ENCODE peak calls at places on chromosomes 11 and 22, in eight cellular contexts. One of them, this sample, is unnamed.
A peak's percentile ranks its signal among the peaks of the same experiment; 100 is the strongest.

GRCh38 chr11:71396548-71397123 is 51.6 kb downstream of the DHCR7 start:
- DNase-seq in RWPE2: no peak
- DNase-seq in astrocyte of the cerebellum: no peak
- DNase-seq in A549: no peak
- DNase-seq in Panc1: no peak
- DNase-seq in nephron progenitor cell: no peak
- DNase-seq in mammary epithelial cell: no peak
- DNase-seq in type B pancreatic cell: no peak
- DNase-seq in this sample: no peak

GRCh38 chr11:98568011-98568410 is 452.7 kb upstream of the CNTN5 start:
- DNase-seq in RWPE2: no peak
- DNase-seq in astrocyte of the cerebellum: peak; percentile 9
- DNase-seq in A549: no peak
- DNase-seq in Panc1: no peak
- DNase-seq in nephron progenitor cell: no peak
- DNase-seq in mammary epithelial cell: no peak
- DNase-seq in type B pancreatic cell: no peak
- DNase-seq in this sample: no peak

GRCh38 chr11:11141019-11141418 is 212.0 kb downstream of the CSNK2A3 start:
- DNase-seq in RWPE2: no peak
- DNase-seq in astrocyte of the cerebellum: no peak
- DNase-seq in A549: no peak
- DNase-seq in Panc1: no peak
- DNase-seq in nephron progenitor cell: no peak
- DNase-seq in mammary epithelial cell: no peak
- DNase-seq in type B pancreatic cell: no peak
- DNase-seq in this sample: no peak

GRCh38 chr22:24187731-24188644 is 6.7 kb downstream of the SUSD2 start:
- DNase-seq in RWPE2: peak; percentile 54
- DNase-seq in astrocyte of the cerebellum: no peak
- DNase-seq in A549: no peak
- DNase-seq in Panc1: no peak
- DNase-seq in nephron progenitor cell: no peak
- DNase-seq in mammary epithelial cell: no peak
- DNase-seq in type B pancreatic cell: no peak
- DNase-seq in this sample: no peak

GRCh38 chr22:26718905-26719304 is 61.5 kb downstream of the MIAT start:
- DNase-seq in RWPE2: no peak
- DNase-seq in astrocyte of the cerebellum: peak; percentile 95
- DNase-seq in A549: peak; percentile 30
- DNase-seq in Panc1: no peak
- DNase-seq in nephron progenitor cell: no peak
- DNase-seq in mammary epithelial cell: peak; percentile 58
- DNase-seq in type B pancreatic cell: no peak
- DNase-seq in this sample: no peak

GRCh38 chr11:78332174-78332866 is 85.3 kb downstream of the GAB2 start:
- DNase-seq in RWPE2: no peak
- DNase-seq in astrocyte of the cerebellum: no peak
- DNase-seq in A549: no peak
- DNase-seq in Panc1: no peak
- DNase-seq in nephron progenitor cell: no peak
- DNase-seq in mammary epithelial cell: no peak
- DNase-seq in type B pancreatic cell: no peak
- DNase-seq in this sample: no peak

GRCh38 chr22:48951836-48952235 is 875.8 kb downstream of the BRD1 start:
- DNase-seq in RWPE2: no peak
- DNase-seq in astrocyte of the cerebellum: no peak
- DNase-seq in A549: no peak
- DNase-seq in Panc1: no peak
- DNase-seq in nephron progenitor cell: no peak
- DNase-seq in mammary epithelial cell: no peak
- DNase-seq in type B pancreatic cell: no peak
- DNase-seq in this sample: no peak

GRCh38 chr22:43851058-43851978 is 11.0 kb downstream of the SULT4A1 start:
- DNase-seq in RWPE2: no peak
- DNase-seq in astrocyte of the cerebellum: no peak
- DNase-seq in A549: no peak
- DNase-seq in Panc1: no peak
- DNase-seq in nephron progenitor cell: no peak
- DNase-seq in mammary epithelial cell: no peak
- DNase-seq in type B pancreatic cell: no peak
- DNase-seq in this sample: no peak

GRCh38 chr11:5684627-5685362 is at the start of gene TRIM5:
- DNase-seq in RWPE2: peak; percentile 88
- DNase-seq in astrocyte of the cerebellum: peak; percentile 97
- DNase-seq in A549: peak; percentile 97
- DNase-seq in Panc1: peak; percentile 97
- DNase-seq in nephron progenitor cell: peak; percentile 73
- DNase-seq in mammary epithelial cell: peak; percentile 93
- DNase-seq in type B pancreatic cell: peak; percentile 81
- DNase-seq in this sample: peak; percentile 88

GRCh38 chr11:10908215-10908990 is 50.5 kb upstream of the ZBED5 start:
- DNase-seq in RWPE2: no peak
- DNase-seq in astrocyte of the cerebellum: peak; percentile 91
- DNase-seq in A549: no peak
- DNase-seq in Panc1: no peak
- DNase-seq in nephron progenitor cell: no peak
- DNase-seq in mammary epithelial cell: peak; percentile 80
- DNase-seq in type B pancreatic cell: no peak
- DNase-seq in this sample: no peak

GRCh38 chr22:39595622-39596182 is 25.1 kb downstream of the CACNA1I start:
- DNase-seq in RWPE2: no peak
- DNase-seq in astrocyte of the cerebellum: no peak
- DNase-seq in A549: no peak
- DNase-seq in Panc1: no peak
- DNase-seq in nephron progenitor cell: no peak
- DNase-seq in mammary epithelial cell: no peak
- DNase-seq in type B pancreatic cell: no peak
- DNase-seq in this sample: no peak

GRCh38 chr11:72010529-72011233 is 12.0 kb downstream of the IL18BP start:
- DNase-seq in RWPE2: no peak
- DNase-seq in astrocyte of the cerebellum: no peak
- DNase-seq in A549: no peak
- DNase-seq in Panc1: no peak
- DNase-seq in nephron progenitor cell: no peak
- DNase-seq in mammary epithelial cell: no peak
- DNase-seq in type B pancreatic cell: no peak
- DNase-seq in this sample: no peak

GRCh38 chr22:30202531-30203006 is 44.0 kb downstream of the LIF start:
- DNase-seq in RWPE2: no peak
- DNase-seq in astrocyte of the cerebellum: no peak
- DNase-seq in A549: no peak
- DNase-seq in Panc1: no peak
- DNase-seq in nephron progenitor cell: no peak
- DNase-seq in mammary epithelial cell: no peak
- DNase-seq in type B pancreatic cell: no peak
- DNase-seq in this sample: peak; percentile 69

GRCh38 chr11:34050536-34050935 is 995 bp upstream of the CAPRIN1 start:
- DNase-seq in RWPE2: no peak
- DNase-seq in astrocyte of the cerebellum: no peak
- DNase-seq in A549: no peak
- DNase-seq in Panc1: no peak
- DNase-seq in nephron progenitor cell: no peak
- DNase-seq in mammary epithelial cell: no peak
- DNase-seq in type B pancreatic cell: no peak
- DNase-seq in this sample: no peak

GRCh38 chr11:72114570-72114969 is 2.1 kb upstream of the ANAPC15 start:
- DNase-seq in RWPE2: no peak
- DNase-seq in astrocyte of the cerebellum: no peak
- DNase-seq in A549: no peak
- DNase-seq in Panc1: no peak
- DNase-seq in nephron progenitor cell: no peak
- DNase-seq in mammary epithelial cell: peak; percentile 66
- DNase-seq in type B pancreatic cell: no peak
- DNase-seq in this sample: no peak

GRCh38 chr22:21590809-21591641 is 23.5 kb downstream of the UBE2L3 start:
- DNase-seq in RWPE2: no peak
- DNase-seq in astrocyte of the cerebellum: no peak
- DNase-seq in A549: no peak
- DNase-seq in Panc1: no peak
- DNase-seq in nephron progenitor cell: no peak
- DNase-seq in mammary epithelial cell: no peak
- DNase-seq in type B pancreatic cell: no peak
- DNase-seq in this sample: no peak

GRCh38 chr22:46737105-46737975 is 712 bp downstream of the CERK start:
- DNase-seq in RWPE2: no peak
- DNase-seq in astrocyte of the cerebellum: no peak
- DNase-seq in A549: peak; percentile 18
- DNase-seq in Panc1: no peak
- DNase-seq in nephron progenitor cell: peak; percentile 64
- DNase-seq in mammary epithelial cell: no peak
- DNase-seq in type B pancreatic cell: no peak
- DNase-seq in this sample: no peak

GRCh38 chr22:34000879-34001526 is 80.7 kb upstream of the LARGE1 start:
- DNase-seq in RWPE2: no peak
- DNase-seq in astrocyte of the cerebellum: no peak
- DNase-seq in A549: no peak
- DNase-seq in Panc1: no peak
- DNase-seq in nephron progenitor cell: no peak
- DNase-seq in mammary epithelial cell: no peak
- DNase-seq in type B pancreatic cell: no peak
- DNase-seq in this sample: no peak

DNA sequence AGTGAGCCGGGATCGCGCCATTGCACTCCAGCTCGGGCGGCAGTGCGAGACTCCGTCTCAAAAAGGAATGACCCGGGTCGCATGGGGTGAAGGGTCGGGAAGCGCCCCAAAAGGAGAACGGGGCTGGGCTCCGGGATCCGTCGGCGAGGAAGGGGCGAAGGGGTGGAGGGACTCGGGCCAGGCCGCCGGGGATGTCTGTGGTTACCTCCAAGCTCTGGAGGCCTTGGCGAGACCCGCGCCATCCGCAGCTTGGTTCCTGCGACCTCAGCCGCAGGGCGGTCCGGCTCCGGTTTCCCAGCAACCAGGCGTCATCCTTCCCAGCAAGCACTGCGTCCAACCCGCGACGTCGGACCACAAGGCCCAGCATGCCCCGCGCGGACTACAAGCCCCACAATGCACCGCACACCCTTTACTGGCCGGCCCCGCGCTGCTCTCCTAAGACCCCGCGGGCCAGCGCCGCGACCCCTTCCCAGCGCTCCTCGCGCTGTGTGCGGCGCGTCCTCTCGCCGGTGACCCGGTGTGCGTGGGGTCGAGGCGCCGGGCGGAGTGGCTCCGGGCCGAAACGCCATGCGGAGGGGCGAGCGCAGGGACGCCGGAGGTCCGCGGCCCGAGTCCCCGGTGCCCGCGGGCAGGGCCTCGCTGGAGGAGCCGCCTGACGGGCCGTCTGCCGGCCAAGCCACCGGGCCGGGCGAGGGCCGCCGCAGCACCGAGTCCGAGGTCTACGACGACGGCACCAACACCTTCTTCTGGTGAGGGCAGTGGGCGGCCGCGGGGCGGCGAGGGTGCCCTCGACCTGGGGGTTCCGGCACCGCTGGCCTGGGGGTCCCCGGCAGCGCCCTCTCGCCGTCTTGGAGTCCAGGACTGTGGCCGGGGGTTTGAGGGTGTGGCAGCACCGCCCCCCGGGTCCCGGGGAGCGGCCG is at the start of gene PTDSS2:
- DNase-seq in RWPE2: peak; percentile 96
- DNase-seq in astrocyte of the cerebellum: peak; percentile 92
- DNase-seq in A549: peak; percentile 89
- DNase-seq in Panc1: peak; percentile 90
- DNase-seq in nephron progenitor cell: peak; percentile 97
- DNase-seq in mammary epithelial cell: peak; percentile 88
- DNase-seq in type B pancreatic cell: peak; percentile 96
- DNase-seq in this sample: peak; percentile 98
- TF ChIP-seq CTCF in RWPE2: no peak
- TF ChIP-seq CTCF in astrocyte of the cerebellum: no peak
- TF ChIP-seq CTCF in A549: no peak
- TF ChIP-seq CTCF in Panc1: no peak
- TF ChIP-seq CTCF in nephron progenitor cell: no peak
- TF ChIP-seq CTCF in mammary epithelial cell: no peak
- TF ChIP-seq CTCF in type B pancreatic cell: no peak
- TF ChIP-seq CTCF in this sample: no peak

DNA sequence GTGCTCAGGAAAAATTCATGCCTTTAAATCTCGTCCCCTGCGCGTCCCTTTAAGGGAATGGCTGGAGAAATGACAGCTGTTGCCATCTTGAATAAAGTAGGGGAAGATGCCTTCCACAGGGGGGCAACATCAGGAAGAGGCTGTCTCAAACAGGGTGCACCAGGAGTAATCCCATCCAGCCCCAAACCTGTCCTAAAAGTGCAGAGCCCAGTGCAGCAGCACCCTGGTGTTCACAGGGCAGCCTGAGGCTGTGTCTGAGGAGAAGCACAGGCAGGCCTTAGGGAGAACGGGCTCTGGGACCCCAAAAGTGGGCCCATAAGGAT is 10.8 kb upstream of the C11orf96 start:
- DNase-seq in RWPE2: no peak
- DNase-seq in astrocyte of the cerebellum: no peak
- DNase-seq in A549: no peak
- DNase-seq in Panc1: no peak
- DNase-seq in nephron progenitor cell: no peak
- DNase-seq in mammary epithelial cell: no peak
- DNase-seq in type B pancreatic cell: no peak
- DNase-seq in this sample: no peak
- TF ChIP-seq CTCF in RWPE2: no peak
- TF ChIP-seq CTCF in astrocyte of the cerebellum: no peak
- TF ChIP-seq CTCF in A549: no peak
- TF ChIP-seq CTCF in Panc1: no peak
- TF ChIP-seq CTCF in nephron progenitor cell: no peak
- TF ChIP-seq CTCF in mammary epithelial cell: no peak
- TF ChIP-seq CTCF in type B pancreatic cell: peak; percentile 16
- TF ChIP-seq CTCF in this sample: no peak

DNA sequence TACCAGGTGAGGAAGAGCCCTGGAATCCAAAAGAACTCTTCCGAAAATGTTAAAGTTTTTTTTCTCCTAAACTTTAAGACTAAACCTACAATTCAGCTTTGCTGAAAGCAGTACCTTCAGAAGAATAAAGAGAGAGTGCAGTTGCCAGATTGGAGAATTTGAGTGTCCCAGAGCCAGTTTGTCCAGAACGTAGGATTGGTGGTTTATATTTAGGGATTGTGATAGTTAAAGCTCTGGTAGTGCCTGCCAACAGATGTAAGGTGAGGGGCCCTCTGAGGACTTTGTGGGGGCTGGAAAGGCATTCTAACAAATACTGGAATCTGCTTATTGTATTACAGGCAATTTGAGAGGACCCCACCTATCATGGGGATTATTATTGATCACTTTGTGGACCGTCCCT is 39.8 kb downstream of the ATG13 start:
- DNase-seq in RWPE2: no peak
- DNase-seq in astrocyte of the cerebellum: no peak
- DNase-seq in A549: no peak
- DNase-seq in Panc1: no peak
- DNase-seq in nephron progenitor cell: no peak
- DNase-seq in mammary epithelial cell: no peak
- DNase-seq in type B pancreatic cell: no peak
- DNase-seq in this sample: no peak
- TF ChIP-seq CTCF in RWPE2: no peak
- TF ChIP-seq CTCF in astrocyte of the cerebellum: no peak
- TF ChIP-seq CTCF in A549: no peak
- TF ChIP-seq CTCF in Panc1: no peak
- TF ChIP-seq CTCF in nephron progenitor cell: no peak
- TF ChIP-seq CTCF in mammary epithelial cell: no peak
- TF ChIP-seq CTCF in type B pancreatic cell: no peak
- TF ChIP-seq CTCF in this sample: no peak

DNA sequence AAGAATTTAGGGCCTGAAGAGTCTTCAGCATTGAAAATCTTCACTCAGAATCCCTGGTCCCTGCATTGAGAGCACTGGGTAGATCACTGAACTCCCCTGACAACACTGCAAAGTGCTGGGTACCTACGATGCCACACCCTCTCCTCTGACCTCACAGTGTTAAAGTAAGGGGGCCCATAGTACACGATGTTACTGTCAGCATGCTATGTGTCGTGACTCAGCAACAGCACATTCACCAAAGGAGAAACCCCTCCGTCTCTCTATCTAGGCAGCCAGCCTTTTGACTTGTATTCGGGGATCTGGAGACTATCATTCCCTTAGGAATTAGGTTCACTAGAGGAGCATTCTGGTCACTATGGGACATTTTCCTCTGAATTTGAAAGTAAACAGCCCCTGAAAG is 67.4 kb upstream of the PITPNB start:
- DNase-seq in RWPE2: no peak
- DNase-seq in astrocyte of the cerebellum: no peak
- DNase-seq in A549: no peak
- DNase-seq in Panc1: no peak
- DNase-seq in nephron progenitor cell: no peak
- DNase-seq in mammary epithelial cell: no peak
- DNase-seq in type B pancreatic cell: no peak
- DNase-seq in this sample: no peak
- TF ChIP-seq CTCF in RWPE2: no peak
- TF ChIP-seq CTCF in astrocyte of the cerebellum: no peak
- TF ChIP-seq CTCF in A549: no peak
- TF ChIP-seq CTCF in Panc1: no peak
- TF ChIP-seq CTCF in nephron progenitor cell: no peak
- TF ChIP-seq CTCF in mammary epithelial cell: no peak
- TF ChIP-seq CTCF in type B pancreatic cell: no peak
- TF ChIP-seq CTCF in this sample: no peak

This sample was measured in lower lobe of right lung.